ENCODE peak calls at places on chromosomes 1 and 21, in seven cellular contexts. L is H1, T is SK-N-SH, U is GM12878, X is K562, B is HepG2, Y is HCT116. M is an unnamed sample.

GRCh38 chr1:88302843-88303486 is 381.1 kb upstream of the PKN2 start:
- DNase-seq in L (peak), X (no peak), B (peak), Y (no peak), U (no peak), T (no peak), M (peak)

GRCh38 chr1:55703726-55704363 is 488.7 kb upstream of the USP24 start:
- DNase-seq in B (no peak), T (no peak), Y (no peak), X (no peak), U (no peak), L (no peak), M (no peak)

GRCh38 chr1:36894824-36895223 is 139.5 kb downstream of the GRIK3 start:
- DNase-seq in L (no peak), B (no peak), U (no peak), T (no peak), X (no peak), Y (no peak), M (no peak)

GRCh38 chr21:42423685-42424084 is 20.0 kb downstream of the UBASH3A start:
- DNase-seq in Y (no peak), X (no peak), L (no peak), T (no peak), B (no peak), U (no peak), M (no peak)

GRCh38 chr1:197838836-197839235 is 63.6 kb upstream of the DENND1B start:
- DNase-seq in T (no peak), U (no peak), X (no peak), Y (peak), L (no peak), B (no peak), M (no peak)

GRCh38 chr1:197510691-197511378 is 242.8 kb downstream of the CRB1 start:
- DNase-seq in X (no peak), L (no peak), Y (no peak), U (no peak), T (no peak), B (no peak), M (no peak)

GRCh38 chr1:85623061-85623471 is 42.5 kb downstream of the CCN1 start:
- DNase-seq in X (no peak), L (no peak), T (no peak), B (no peak), Y (no peak), U (no peak), M (no peak)

GRCh38 chr1:7613106-7613850 is 157.8 kb upstream of the VAMP3 start:
- DNase-seq in Y (no peak), U (no peak), X (no peak), L (no peak), B (no peak), T (no peak), M (no peak)

GRCh38 chr1:170568197-170568596 is 36.2 kb downstream of the GORAB start:
- DNase-seq in X (no peak), U (no peak), L (no peak), T (no peak), B (no peak), Y (no peak), M (no peak)

GRCh38 chr1:117686907-117687306 is 81.1 kb downstream of the TENT5C start:
- DNase-seq in L (no peak), T (no peak), B (peak), X (no peak), Y (no peak), U (no peak), M (no peak)

GRCh38 chr1:53148123-53148522 is 5.7 kb upstream of the SLC1A7 start:
- DNase-seq in U (no peak), Y (no peak), B (no peak), T (no peak), L (no peak), X (no peak), M (no peak)

GRCh38 chr1:201585901-201586300 is 47.0 kb downstream of the NAV1 start:
- DNase-seq in L (no peak), U (no peak), Y (no peak), T (no peak), X (no peak), B (no peak), M (no peak)

GRCh38 chr1:35556494-35557117 is 597 bp downstream of the KIAA0319L start:
- DNase-seq in Y (no peak), X (no peak), L (no peak), U (no peak), T (no peak), B (no peak), M (no peak)

GRCh38 chr21:29360799-29361765 is 62.4 kb downstream of the BACH1 start:
- DNase-seq in L (no peak), U (no peak), X (no peak), T (no peak), B (no peak), Y (no peak), M (no peak)

GRCh38 chr1:241979071-241979470 is 19.8 kb downstream of the MAP1LC3C start:
- DNase-seq in Y (no peak), B (no peak), U (no peak), X (no peak), L (no peak), T (no peak), M (no peak)

GRCh38 chr1:110672753-110673108 is 2.0 kb downstream of the KCNA3 start:
- DNase-seq in L (no peak), B (no peak), Y (no peak), T (no peak), U (peak), X (no peak), M (no peak)

GRCh38 chr1:148373236-148373935 is 109.7 kb downstream of the PPIAL4G start:
- DNase-seq in Y (no peak), X (no peak), U (no peak), B (no peak), T (no peak), L (no peak), M (no peak)

GRCh38 chr1:245588250-245588649 is 433.5 kb downstream of the KIF26B start:
- DNase-seq in B (no peak), U (no peak), X (no peak), L (no peak), T (peak), Y (no peak), M (no peak)

GRCh38 chr1:41902125-41902524 is 16.6 kb downstream of the HIVEP3 start:
- DNase-seq in X (peak), T (no peak), Y (no peak), B (no peak), L (peak), U (no peak), M (no peak)

GRCh38 chr1:234515821-234516241 is 36.9 kb upstream of the TARBP1 start:
- DNase-seq in T (no peak), B (no peak), L (no peak), Y (no peak), U (no peak), X (no peak), M (no peak)

GRCh38 chr1:244347942-244348341 is 103.8 kb downstream of the ADSS2 start:
- DNase-seq in L (no peak), U (no peak), T (no peak), Y (no peak), B (no peak), X (no peak), M (no peak)

GRCh38 chr1:155847823-155848529 is 9.0 kb downstream of the GON4L start:
- DNase-seq in L (no peak), Y (no peak), T (no peak), X (no peak), U (no peak), B (no peak), M (no peak)

GRCh38 chr1:168636200-168636599 is 59.8 kb downstream of the XCL1 start:
- DNase-seq in Y (no peak), L (no peak), B (no peak), X (no peak), U (no peak), T (no peak), M (no peak)

GRCh38 chr1:38064232-38064903 is 17.8 kb upstream of the POU3F1 start:
- DNase-seq in B (no peak), L (no peak), Y (peak), T (no peak), X (peak), U (no peak), M (no peak)

GRCh38 chr1:75543705-75544104 is 67.2 kb downstream of the SLC44A5 start:
- DNase-seq in U (no peak), L (no peak), B (no peak), T (no peak), Y (no peak), X (no peak), M (no peak)

GRCh38 chr1:52970149-52970548 is 43.1 kb downstream of the SCP2 start:
- DNase-seq in T (peak), B (peak), L (no peak), U (no peak), Y (no peak), X (no peak), M (no peak)

GRCh38 chr1:231776006-231776707 is 149.6 kb downstream of the DISC1 start:
- DNase-seq in B (no peak), U (no peak), X (no peak), Y (no peak), L (no peak), T (no peak), M (no peak)

GRCh38 chr1:47738560-47739182 is 258.5 kb downstream of the TRABD2B start:
- DNase-seq in T (peak), B (peak), U (no peak), L (no peak), Y (no peak), X (peak), M (no peak)

GRCh38 chr21:43012596-43012995 is 38.2 kb downstream of the PKNOX1 start:
- DNase-seq in X (no peak), L (no peak), T (no peak), U (no peak), B (no peak), Y (no peak), M (no peak)

GRCh38 chr1:21775985-21776562 is 6.9 kb downstream of the USP48 start:
- DNase-seq in X (no peak), L (no peak), U (no peak), B (peak), T (no peak), Y (no peak), M (no peak)

GRCh38 chr21:36524477-36524876 is 44.6 kb upstream of the CLDN14 start:
- DNase-seq in T (no peak), X (no peak), U (no peak), L (no peak), B (no peak), Y (no peak), M (no peak)

GRCh38 chr1:243213045-243213787 is 41.9 kb downstream of the CEP170 start:
- DNase-seq in Y (no peak), U (no peak), L (no peak), B (no peak), X (no peak), T (no peak), M (no peak)

GRCh38 chr1:184656221-184656620 is 98.4 kb downstream of the EDEM3 start:
- DNase-seq in L (no peak), U (no peak), Y (no peak), T (no peak), X (no peak), B (no peak), M (no peak)

GRCh38 chr1:231049121-231049979 is 9.3 kb upstream of the FAM89A start:
- DNase-seq in Y (no peak), L (no peak), U (no peak), X (no peak), B (no peak), T (no peak), M (no peak)

GRCh38 chr1:154747841-154748766 is 122.0 kb downstream of the KCNN3 start:
- DNase-seq in U (peak), Y (no peak), L (no peak), B (no peak), T (peak), X (no peak), M (no peak)

GRCh38 chr1:243742814-243743213 is 107.2 kb downstream of the AKT3 start:
- DNase-seq in B (no peak), T (no peak), Y (no peak), U (no peak), L (no peak), X (no peak), M (no peak)

GRCh38 chr1:111959436-111959835 is 30.0 kb downstream of the KCND3 start:
- DNase-seq in B (no peak), Y (no peak), T (no peak), U (no peak), X (peak), L (no peak), M (no peak)

GRCh38 chr1:97551113-97551512 is 369.7 kb downstream of the DPYD start:
- DNase-seq in Y (no peak), X (no peak), T (no peak), U (no peak), B (no peak), L (no peak), M (no peak)

GRCh38 chr1:64487061-64487460 is 17.1 kb downstream of the CACHD1 start:
- DNase-seq in Y (no peak), T (no peak), L (no peak), U (no peak), B (no peak), X (no peak), M (no peak)

GRCh38 chr1:226826479-226827245 is 43.8 kb upstream of the PSEN2 start:
- DNase-seq in B (no peak), Y (no peak), X (no peak), U (no peak), T (no peak), L (no peak), M (no peak)

DNA sequence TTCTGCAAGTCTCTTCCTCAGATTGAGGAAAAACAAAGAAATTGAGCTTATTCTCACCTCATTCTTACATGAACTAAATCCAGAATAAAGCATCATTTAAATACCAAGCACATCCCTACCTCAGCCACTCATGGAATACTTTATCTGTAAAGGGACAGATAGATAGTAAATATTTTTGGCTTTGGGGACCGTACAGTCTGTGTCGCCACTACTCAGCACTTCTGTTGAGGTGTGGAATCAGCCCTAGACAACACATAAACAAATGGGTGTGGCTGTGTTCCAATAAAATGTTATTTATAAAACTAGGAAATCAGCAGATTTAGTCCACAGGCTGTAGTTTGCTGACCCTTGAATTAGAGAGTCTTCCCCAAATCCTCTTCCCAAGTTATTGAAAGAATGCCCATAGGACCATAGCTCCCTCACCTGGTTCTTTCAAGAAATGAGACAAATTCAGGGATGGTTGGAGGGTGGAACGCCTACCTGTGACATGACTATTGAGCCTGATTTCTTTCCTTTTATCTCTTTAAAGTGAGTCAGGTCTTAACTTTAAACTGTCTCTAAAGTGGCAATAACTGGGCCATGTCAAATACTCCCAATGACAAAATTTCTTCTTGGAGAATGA is 878.5 kb downstream of the USP25 start:
- DNase-seq in T (no peak), L (no peak), B (peak), Y (no peak), U (no peak), X (no peak), M (no peak)
- TF ChIP-seq CTCF in T (peak), L (peak), B (peak), Y (no peak), U (no peak), X (no peak), M (no peak)

GRCh38 chr1:109485001-109485400 is 1.3 kb downstream of the ATXN7L2 start:
- DNase-seq in Y (no peak), U (no peak), X (peak), T (no peak), L (no peak), B (no peak), M (no peak)
- H3K27ac ChIP-seq in Y (peak), U (no peak), X (no peak), T (no peak), L (no peak), B (no peak), M (peak)

GRCh38 chr1:183636783-183637182 is 1.2 kb upstream of the ARPC5 start:
- DNase-seq in B (no peak), X (no peak), L (no peak), Y (no peak), U (no peak), T (no peak), M (no peak)
- TF ChIP-seq SIN3A in B (no peak), X (no peak), L (no peak), Y (no peak), U (no peak), T (no peak), M (no peak)

DNA sequence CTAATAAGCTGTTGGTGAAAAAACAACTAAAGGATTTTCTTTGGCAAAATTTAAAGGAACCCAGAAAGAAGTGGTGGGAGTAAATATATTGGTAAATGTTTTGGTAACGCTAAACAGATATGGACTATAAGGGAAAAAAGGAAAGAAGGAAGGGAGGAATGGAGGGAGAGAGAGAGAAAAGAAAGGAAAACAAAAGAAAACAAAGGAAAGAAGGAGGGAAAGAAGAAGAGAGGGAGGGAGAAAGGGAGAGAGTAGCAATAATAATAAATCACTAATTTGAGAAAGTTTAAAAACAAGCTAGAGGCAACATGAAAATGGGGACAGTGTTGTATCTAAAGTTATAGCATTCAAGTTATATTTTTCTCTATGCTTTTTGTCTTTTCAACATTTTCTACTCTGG is 43.6 kb upstream of the RCOR3 start:
- DNase-seq in T (no peak), Y (no peak), B (no peak), L (no peak), X (no peak), U (no peak), M (no peak)
- TF ChIP-seq CTCF in T (no peak), Y (no peak), B (no peak), L (no peak), X (no peak), U (no peak), M (no peak)

M was measured in Panc1.